ENCODE peak calls at places on chromosomes 4 and X, in nine cellular contexts. One of them, this sample, is unnamed.

GRCh38 chr4:177596035-177596434 is 153.8 kb upstream of the AGA start:
- DNase-seq in ELF-1: peak
- DNase-seq in GM03348: peak
- DNase-seq in ascending aorta: no peak
- DNase-seq in upper lobe of left lung: no peak
- DNase-seq in heart right ventricle: no peak
- DNase-seq in GM13977: no peak
- DNase-seq in astrocyte of the spinal cord: peak
- DNase-seq in SJSA1: peak
- DNase-seq in this sample: no peak

GRCh38 chr4:879730-880079 is 52.4 kb downstream of the GAK start:
- DNase-seq in ELF-1: no peak
- DNase-seq in SJSA1: no peak
- DNase-seq in GM03348: no peak
- DNase-seq in upper lobe of left lung: no peak
- DNase-seq in astrocyte of the spinal cord: no peak
- DNase-seq in ascending aorta: no peak
- DNase-seq in GM13977: peak
- DNase-seq in heart right ventricle: no peak
- DNase-seq in this sample: no peak

GRCh38 chr4:94451051-94451404 is 714 bp upstream of the PDLIM5 start:
- DNase-seq in heart right ventricle: no peak
- DNase-seq in ELF-1: no peak
- DNase-seq in SJSA1: no peak
- DNase-seq in GM13977: no peak
- DNase-seq in GM03348: no peak
- DNase-seq in upper lobe of left lung: no peak
- DNase-seq in ascending aorta: no peak
- DNase-seq in astrocyte of the spinal cord: no peak
- DNase-seq in this sample: no peak

GRCh38 chr4:128776794-128777216 is 32.7 kb upstream of the JADE1 start:
- DNase-seq in ascending aorta: no peak
- DNase-seq in GM13977: no peak
- DNase-seq in astrocyte of the spinal cord: peak
- DNase-seq in GM03348: peak
- DNase-seq in upper lobe of left lung: peak
- DNase-seq in SJSA1: peak
- DNase-seq in ELF-1: peak
- DNase-seq in heart right ventricle: no peak
- DNase-seq in this sample: no peak

GRCh38 chr4:118288097-118288496 is 64.7 kb downstream of the PRSS12 start:
- DNase-seq in SJSA1: peak
- DNase-seq in ascending aorta: no peak
- DNase-seq in GM03348: no peak
- DNase-seq in heart right ventricle: no peak
- DNase-seq in upper lobe of left lung: no peak
- DNase-seq in ELF-1: no peak
- DNase-seq in astrocyte of the spinal cord: no peak
- DNase-seq in GM13977: no peak
- DNase-seq in this sample: no peak

GRCh38 chr4:154491731-154492249 is at the start of gene DCHS2:
- DNase-seq in ascending aorta: no peak
- DNase-seq in upper lobe of left lung: no peak
- DNase-seq in GM03348: peak
- DNase-seq in ELF-1: peak
- DNase-seq in SJSA1: no peak
- DNase-seq in GM13977: peak
- DNase-seq in astrocyte of the spinal cord: no peak
- DNase-seq in heart right ventricle: no peak
- DNase-seq in this sample: no peak

GRCh38 chrX:53088136-53088974 is 5.6 kb upstream of the KANTR start:
- DNase-seq in ELF-1: peak
- DNase-seq in upper lobe of left lung: peak
- DNase-seq in GM13977: peak
- DNase-seq in heart right ventricle: peak
- DNase-seq in GM03348: peak
- DNase-seq in SJSA1: no peak
- DNase-seq in astrocyte of the spinal cord: peak
- DNase-seq in ascending aorta: peak
- DNase-seq in this sample: peak

GRCh38 chr4:36316544-36317082 is 35.2 kb downstream of the DTHD1 start:
- DNase-seq in heart right ventricle: no peak
- DNase-seq in ELF-1: no peak
- DNase-seq in ascending aorta: no peak
- DNase-seq in astrocyte of the spinal cord: peak
- DNase-seq in GM13977: no peak
- DNase-seq in GM03348: no peak
- DNase-seq in SJSA1: no peak
- DNase-seq in upper lobe of left lung: no peak
- DNase-seq in this sample: no peak

GRCh38 chr4:162163892-162164759 is at the start of gene FSTL5:
- DNase-seq in ascending aorta: no peak
- DNase-seq in astrocyte of the spinal cord: peak
- DNase-seq in upper lobe of left lung: peak
- DNase-seq in SJSA1: no peak
- DNase-seq in GM03348: peak
- DNase-seq in heart right ventricle: peak
- DNase-seq in ELF-1: peak
- DNase-seq in GM13977: peak
- DNase-seq in this sample: no peak

GRCh38 chrX:139720136-139720535 is 12.2 kb upstream of the MCF2 start:
- DNase-seq in ascending aorta: no peak
- DNase-seq in SJSA1: peak
- DNase-seq in GM03348: peak
- DNase-seq in GM13977: no peak
- DNase-seq in upper lobe of left lung: no peak
- DNase-seq in ELF-1: peak
- DNase-seq in astrocyte of the spinal cord: peak
- DNase-seq in heart right ventricle: no peak
- DNase-seq in this sample: no peak

GRCh38 chr4:38069271-38069760 is 109.1 kb downstream of the PTTG2 start:
- DNase-seq in GM13977: peak
- DNase-seq in astrocyte of the spinal cord: peak
- DNase-seq in ascending aorta: no peak
- DNase-seq in upper lobe of left lung: peak
- DNase-seq in heart right ventricle: no peak
- DNase-seq in ELF-1: peak
- DNase-seq in GM03348: no peak
- DNase-seq in SJSA1: peak
- DNase-seq in this sample: no peak

GRCh38 chr4:114860791-114861190 is 252.6 kb downstream of the NDST4 start:
- DNase-seq in upper lobe of left lung: no peak
- DNase-seq in GM13977: no peak
- DNase-seq in heart right ventricle: no peak
- DNase-seq in GM03348: no peak
- DNase-seq in ELF-1: no peak
- DNase-seq in ascending aorta: no peak
- DNase-seq in SJSA1: no peak
- DNase-seq in astrocyte of the spinal cord: no peak
- DNase-seq in this sample: no peak

This sample was measured in naive thymus-derived CD8-positive, alpha-beta T cell.